ENCODE peak calls at places on chromosomes 11 and 22, in five cellular contexts. A is GM04504, J is dermis blood vessel endothelial cell, I is uterus, D is HEK293T. O is an unnamed sample.

GRCh38 chr11:36364551-36364950 is 68.5 kb downstream of the PRR5L start:
- DNase-seq in A (no peak), J (peak), I (no peak), D (no peak), O (no peak)

GRCh38 chr22:40116496-40117200 is 61.1 kb upstream of the TNRC6B start:
- DNase-seq in A (no peak), J (peak), I (no peak), D (no peak), O (no peak)

GRCh38 chr22:30574095-30574981 is at the start of gene GAL3ST1:
- DNase-seq in A (no peak), J (no peak), I (no peak), D (no peak), O (no peak)

GRCh38 chr11:8015753-8016239 is 28.7 kb downstream of the EIF3F start:
- DNase-seq in A (no peak), J (no peak), I (no peak), D (no peak), O (no peak)

GRCh38 chr11:118054712-118055640 is 21.9 kb upstream of the TMPRSS4 start:
- DNase-seq in A (no peak), J (no peak), I (no peak), D (no peak), O (no peak)

GRCh38 chr11:35714882-35715612 is 52.5 kb downstream of the TRIM44 start:
- DNase-seq in A (peak), J (no peak), I (no peak), D (no peak), O (no peak)

GRCh38 chr22:50175921-50176849 is 5.7 kb downstream of the PANX2 start:
- DNase-seq in A (no peak), J (no peak), I (no peak), D (no peak), O (no peak)

GRCh38 chr11:80855975-80856524 is 1415.2 kb upstream of the TENM4 start:
- DNase-seq in A (no peak), J (no peak), I (no peak), D (no peak), O (no peak)

GRCh38 chr11:46898396-46899095 is 19.8 kb downstream of the LRP4 start:
- DNase-seq in A (no peak), J (no peak), I (no peak), D (no peak), O (no peak)

GRCh38 chr11:47083913-47084312 is 92.8 kb downstream of the ARFGAP2 start:
- DNase-seq in A (peak), J (no peak), I (no peak), D (no peak), O (no peak)

GRCh38 chr22:37496651-37497599 is 10.7 kb upstream of the MFNG start:
- DNase-seq in A (peak), J (peak), I (no peak), D (no peak), O (no peak)

GRCh38 chr11:14812776-14813175 is 79.3 kb downstream of the CYP2R1 start:
- DNase-seq in A (no peak), J (no peak), I (no peak), D (no peak), O (no peak)

GRCh38 chr11:122091850-122092249 is 24.2 kb downstream of the BLID start:
- DNase-seq in A (no peak), J (no peak), I (no peak), D (no peak), O (no peak)

GRCh38 chr11:58028687-58029411 is 1.9 kb upstream of the OR6Q1 start:
- DNase-seq in A (no peak), J (peak), I (peak), D (no peak), O (no peak)

GRCh38 chr11:116035972-116036371 is 531.8 kb upstream of the CADM1 start:
- DNase-seq in A (no peak), J (no peak), I (no peak), D (no peak), O (no peak)

GRCh38 chr11:17157773-17158172 is 50.0 kb downstream of the PIK3C2A start:
- DNase-seq in A (no peak), J (peak), I (no peak), D (no peak), O (no peak)

GRCh38 chr11:34234086-34234740 is 123.6 kb downstream of the ABTB2 start:
- DNase-seq in A (no peak), J (peak), I (peak), D (no peak), O (no peak)

GRCh38 chr22:29253561-29254282 is 14.1 kb downstream of the RHBDD3 start:
- DNase-seq in A (no peak), J (no peak), I (no peak), D (peak), O (no peak)

GRCh38 chr11:42824067-42824466 is 487.7 kb upstream of the API5 start:
- DNase-seq in A (no peak), J (no peak), I (no peak), D (no peak), O (no peak)

GRCh38 chr22:49933236-49933921 is 14.9 kb downstream of the CRELD2 start:
- DNase-seq in A (no peak), J (no peak), I (peak), D (no peak), O (no peak)

GRCh38 chr22:44057411-44057987 is 33.4 kb downstream of the PARVB start:
- DNase-seq in A (no peak), J (no peak), I (peak), D (no peak), O (no peak)

GRCh38 chr11:68118753-68119448 is 2.3 kb downstream of the CHKA start:
- DNase-seq in A (no peak), J (peak), I (no peak), D (no peak), O (no peak)

O was measured in SK-MEL-5.